ENCODE peak calls at places on chromosome 12, in ten cellular contexts. O, L, Z, N, X, R, C, K, A and W are unnamed samples.

GRCh38 chr12:30725739-30726138 is 29.0 kb downstream of the CAPRIN2 start:
- DNase-seq in X (no peak), O (no peak), R (no peak), L (peak; percentile 89), Z (no peak), K (no peak), C (no peak), N (peak; percentile 57), A (peak; percentile 56), W (no peak)

GRCh38 chr12:59010948-59011347 is 90.6 kb upstream of the LRIG3 start:
- DNase-seq in K (no peak), Z (no peak), R (no peak), X (no peak), A (no peak), C (no peak), L (no peak), O (no peak), N (no peak), W (no peak)

GRCh38 chr12:79681008-79681590 is 9.7 kb downstream of the PAWR start:
- DNase-seq in Z (no peak), R (no peak), K (no peak), N (peak; percentile 79), A (no peak), C (no peak), O (no peak), X (no peak), L (peak; percentile 86), W (no peak)

GRCh38 chr12:106274575-106275081 is 26.8 kb upstream of the CKAP4 start:
- DNase-seq in A (no peak), X (no peak), Z (peak; percentile 25), C (no peak), L (peak; percentile 37), K (no peak), N (no peak), R (no peak), O (no peak), W (no peak)

GRCh38 chr12:124328116-124328515 is 33.2 kb downstream of the RFLNA start:
- DNase-seq in X (no peak), O (no peak), R (peak; percentile 70), L (no peak), C (peak; percentile 79), Z (no peak), N (no peak), A (no peak), K (no peak), W (peak; percentile 67)

GRCh38 chr12:40692617-40693502 is 621 bp downstream of the CNTN1 start:
- DNase-seq in A (peak; percentile 36), C (peak; percentile 54), K (no peak), O (peak; percentile 15), X (peak; percentile 54), L (no peak), R (no peak), Z (peak; percentile 28), N (peak; percentile 67), W (no peak)

GRCh38 chr12:126676426-126676825 is 1590.5 kb upstream of the TMEM132C start:
- DNase-seq in N (no peak), R (no peak), K (no peak), X (no peak), Z (no peak), A (no peak), L (peak; percentile 20), C (no peak), O (no peak), W (no peak)

GRCh38 chr12:118714051-118714460 is 267.3 kb upstream of the SRRM4 start:
- DNase-seq in R (no peak), L (no peak), C (no peak), X (no peak), O (no peak), K (no peak), N (no peak), Z (peak; percentile 13), A (peak; percentile 13), W (peak; percentile 5)

GRCh38 chr12:1810201-1810930 is 10.0 kb upstream of the LRTM2 start:
- DNase-seq in N (peak; percentile 9), A (no peak), O (no peak), Z (no peak), R (no peak), C (peak; percentile 30), K (no peak), L (peak; percentile 66), X (peak; percentile 35), W (no peak)

GRCh38 chr12:67747869-67748760 is 99.6 kb downstream of the DYRK2 start:
- DNase-seq in L (peak; percentile 76), Z (peak; percentile 87), A (peak; percentile 15), C (peak; percentile 80), N (peak; percentile 5), K (no peak), X (no peak), O (no peak), R (no peak), W (no peak)

GRCh38 chr12:65634626-65635331 is 189.5 kb upstream of the HMGA2 start:
- DNase-seq in Z (no peak), N (peak; percentile 77), A (no peak), X (no peak), C (no peak), O (no peak), K (no peak), R (no peak), L (peak; percentile 79), W (no peak)

DNA sequence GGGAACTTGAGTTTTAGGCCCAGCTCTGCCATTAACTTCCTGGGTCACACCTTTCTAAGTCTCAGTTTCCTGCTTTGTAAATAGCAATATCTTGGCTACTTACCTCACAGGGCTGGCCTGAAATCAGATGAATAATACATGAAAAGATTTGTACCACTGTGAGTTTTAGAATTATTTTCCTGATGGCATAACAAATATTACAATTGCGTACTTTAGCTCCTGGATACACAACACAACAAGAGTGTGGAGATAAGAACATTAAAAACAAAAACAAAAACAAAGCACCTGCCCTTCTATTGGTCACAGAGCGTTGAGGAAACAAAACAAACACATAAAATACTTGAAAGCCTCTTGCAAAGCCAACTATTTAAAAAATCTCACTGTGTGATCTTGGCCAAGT is 4.9 kb upstream of the HDAC7 start:
- DNase-seq in C (no peak), X (no peak), O (no peak), L (no peak), Z (no peak), K (no peak), R (no peak), N (no peak), A (no peak), W (no peak)
- H3K4me1 ChIP-seq in C (peaks cover 42% of the 10 kb centered on the region), X (peaks cover 93% of the 10 kb centered on the region), O (peaks cover 33% of the 10 kb centered on the region), L (peaks cover 24% of the 10 kb centered on the region), Z (peaks cover 21% of the 10 kb centered on the region), K (peaks cover 69% of the 10 kb centered on the region), R (peaks cover 92% of the 10 kb centered on the region), N (peaks cover 54% of the 10 kb centered on the region), A (peaks cover 69% of the 10 kb centered on the region), W (peaks cover 31% of the 10 kb centered on the region)

DNA sequence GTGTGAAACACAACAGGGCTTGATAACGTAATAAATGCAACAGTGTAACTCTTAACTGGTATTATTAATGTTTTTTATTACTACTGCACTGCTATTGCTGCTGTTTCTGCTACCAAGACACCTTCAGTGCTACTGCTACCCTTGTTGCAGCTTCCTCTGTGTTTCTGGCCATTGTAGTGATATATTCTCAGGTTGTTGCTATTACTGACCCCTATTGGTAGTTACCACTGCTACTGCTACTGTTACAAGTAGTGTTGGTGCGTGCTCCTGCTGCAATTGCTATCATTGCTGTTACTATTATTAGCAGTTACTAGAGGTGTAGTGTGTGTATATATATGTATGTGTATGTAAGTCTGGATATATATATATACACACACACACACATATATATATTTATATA is 87.2 kb upstream of the PTPRB start:
- DNase-seq in Z (no peak), O (no peak), L (peak; percentile 10), A (no peak), C (no peak), K (no peak), R (no peak), X (no peak), N (peak; percentile 8), W (no peak)
- TF ChIP-seq CTCF in Z (no peak), O (no peak), L (peak; percentile 15), A (peak; percentile 15), C (no peak), K (no peak), R (no peak), X (peak; percentile 27), N (peak; percentile 46), W (peak; percentile 49)

GRCh38 chr12:45351921-45352670 is 136.2 kb downstream of the ANO6 start:
- DNase-seq in N (no peak), A (no peak), O (no peak), X (no peak), R (no peak), K (no peak), L (no peak), Z (no peak), C (no peak), W (no peak)

GRCh38 chr12:45350861-45351260 is 135.0 kb downstream of the ANO6 start:
- DNase-seq in L (no peak), Z (no peak), R (no peak), N (peak; percentile 4), K (no peak), O (no peak), X (no peak), C (peak; percentile 55), A (no peak), W (no peak)

GRCh38 chr12:45348986-45349385 is 133.1 kb downstream of the ANO6 start:
- DNase-seq in O (no peak), R (no peak), C (no peak), A (no peak), K (no peak), Z (no peak), N (no peak), L (no peak), X (no peak), W (no peak)

GRCh38 chr12:45349911-45350310 is 134.0 kb downstream of the ANO6 start:
- DNase-seq in R (no peak), C (no peak), L (no peak), Z (no peak), A (no peak), O (no peak), K (no peak), N (no peak), X (no peak), W (no peak)

GRCh38 chr12:45348311-45348710 is 132.4 kb downstream of the ANO6 start:
- DNase-seq in C (no peak), X (no peak), O (no peak), N (no peak), K (no peak), R (no peak), A (no peak), L (no peak), Z (no peak), W (no peak)
- H3K27ac ChIP-seq in C (peak overlapping the region; percentile 3), X (no peak overlapping the region), O (peak overlapping the region; percentile 23), N (no peak overlapping the region), K (no peak overlapping the region), R (no peak overlapping the region), A (no peak overlapping the region), L (no peak overlapping the region), Z (no peak overlapping the region), W (no peak overlapping the region)

DNA sequence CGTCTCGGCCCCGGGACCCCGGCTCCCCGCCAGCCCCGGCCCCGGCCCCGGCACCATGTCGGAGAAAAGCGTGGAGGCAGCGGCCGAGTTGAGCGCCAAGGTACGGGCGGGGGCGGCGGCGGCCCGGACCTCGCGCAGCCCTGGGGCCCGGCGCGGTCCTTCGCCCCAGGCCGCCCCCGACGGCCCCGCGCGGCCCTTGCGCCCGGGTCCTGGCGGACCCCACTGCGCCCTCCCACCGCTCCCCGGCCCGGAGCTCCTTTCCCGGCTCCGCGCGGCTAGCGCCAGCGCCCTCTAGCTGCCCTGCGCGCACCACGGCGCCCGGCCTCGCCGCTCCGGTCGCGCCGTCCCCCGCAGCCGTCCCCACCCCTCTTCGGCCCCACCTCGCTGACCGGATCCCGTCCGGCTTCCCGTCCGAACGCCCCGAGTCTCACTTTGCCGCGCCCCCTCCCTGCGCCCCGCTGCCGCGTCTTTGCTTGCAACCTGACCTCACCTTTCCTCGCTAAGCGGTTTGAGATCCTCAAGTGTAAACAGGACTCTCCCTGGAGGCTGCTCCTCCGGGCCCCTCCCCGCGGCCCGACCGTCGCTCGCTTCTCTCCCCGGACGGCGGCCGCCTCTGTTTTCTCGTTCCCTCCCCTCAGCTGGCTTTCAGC is 613 bp downstream of the PTMS start:
- DNase-seq in Z (peak; percentile 80), A (peak; percentile 68), R (peak; percentile 89), C (peak; percentile 89), O (peak; percentile 77), N (peak; percentile 73), L (peak; percentile 59), X (peak; percentile 89), K (peak; percentile 65), W (peak; percentile 83)
- H3K4me1 ChIP-seq in Z (peaks cover 16% of the 10 kb centered on the region), A (peaks cover 64% of the 10 kb centered on the region), R (peaks cover 71% of the 10 kb centered on the region), C (peaks cover 26% of the 10 kb centered on the region), O (no peaks in the 10 kb centered on the region), N (peaks cover 33% of the 10 kb centered on the region), L (peaks cover 25% of the 10 kb centered on the region), X (peaks cover 56% of the 10 kb centered on the region), K (peaks cover 47% of the 10 kb centered on the region), W (peaks cover 72% of the 10 kb centered on the region)